ENCODE peak calls at places on chromosomes 1 and 21, in five cellular contexts. One of them, this sample, is unnamed.

GRCh38 chr1:155591770-155592169 is 18.2 kb upstream of the MSTO1 start:
- DNase-seq in AG04450: no peak
- DNase-seq in left colon: no peak
- DNase-seq in NCI-H1092 treated with DMSO at 0.1 percent for 48 hours: peak
- DNase-seq in activated T-helper 2 cell treated with anti-CD3 and anti-CD28 coated beads, Interferon-gamma antibody, Interleukin-2, Interleukin-4, amounts not matched to agents 10 μg/mL and 5 μg/mL and 100 μg/mL, durations not matched to agents 14 hours and 24 hours and 36 hours: no peak
- DNase-seq in this sample: peak

GRCh38 chr1:9473032-9473792 is 66.1 kb upstream of the SLC25A33 start:
- DNase-seq in AG04450: peak
- DNase-seq in activated T-helper 2 cell treated with anti-CD3 and anti-CD28 coated beads, Interferon-gamma antibody, Interleukin-2, Interleukin-4, amounts not matched to agents 10 μg/mL and 5 μg/mL and 100 μg/mL, durations not matched to agents 14 hours and 24 hours and 36 hours: no peak
- DNase-seq in left colon: peak
- DNase-seq in NCI-H1092 treated with DMSO at 0.1 percent for 48 hours: peak
- DNase-seq in this sample: peak

GRCh38 chr21:44875341-44875740 is 1.9 kb upstream of the PTTG1IP start:
- DNase-seq in AG04450: no peak
- DNase-seq in activated T-helper 2 cell treated with anti-CD3 and anti-CD28 coated beads, Interferon-gamma antibody, Interleukin-2, Interleukin-4, amounts not matched to agents 10 μg/mL and 5 μg/mL and 100 μg/mL, durations not matched to agents 14 hours and 24 hours and 36 hours: no peak
- DNase-seq in left colon: no peak
- DNase-seq in NCI-H1092 treated with DMSO at 0.1 percent for 48 hours: no peak
- DNase-seq in this sample: no peak

GRCh38 chr1:23728997-23729390 is 14.3 kb upstream of the ELOA start:
- DNase-seq in left colon: no peak
- DNase-seq in activated T-helper 2 cell treated with anti-CD3 and anti-CD28 coated beads, Interferon-gamma antibody, Interleukin-2, Interleukin-4, amounts not matched to agents 10 μg/mL and 5 μg/mL and 100 μg/mL, durations not matched to agents 14 hours and 24 hours and 36 hours: no peak
- DNase-seq in AG04450: no peak
- DNase-seq in NCI-H1092 treated with DMSO at 0.1 percent for 48 hours: no peak
- DNase-seq in this sample: no peak

GRCh38 chr1:231626951-231627614 is 493 bp downstream of the DISC1 start:
- DNase-seq in AG04450: no peak
- DNase-seq in activated T-helper 2 cell treated with anti-CD3 and anti-CD28 coated beads, Interferon-gamma antibody, Interleukin-2, Interleukin-4, amounts not matched to agents 10 μg/mL and 5 μg/mL and 100 μg/mL, durations not matched to agents 14 hours and 24 hours and 36 hours: peak
- DNase-seq in left colon: peak
- DNase-seq in NCI-H1092 treated with DMSO at 0.1 percent for 48 hours: peak
- DNase-seq in this sample: peak

GRCh38 chr1:204074274-204075115 is 1.6 kb downstream of the SOX13 start:
- DNase-seq in NCI-H1092 treated with DMSO at 0.1 percent for 48 hours: peak
- DNase-seq in left colon: peak
- DNase-seq in AG04450: no peak
- DNase-seq in activated T-helper 2 cell treated with anti-CD3 and anti-CD28 coated beads, Interferon-gamma antibody, Interleukin-2, Interleukin-4, amounts not matched to agents 10 μg/mL and 5 μg/mL and 100 μg/mL, durations not matched to agents 14 hours and 24 hours and 36 hours: no peak
- DNase-seq in this sample: peak

GRCh38 chr1:12001996-12002493 is 17.3 kb upstream of the MIIP start:
- DNase-seq in left colon: no peak
- DNase-seq in NCI-H1092 treated with DMSO at 0.1 percent for 48 hours: no peak
- DNase-seq in AG04450: no peak
- DNase-seq in activated T-helper 2 cell treated with anti-CD3 and anti-CD28 coated beads, Interferon-gamma antibody, Interleukin-2, Interleukin-4, amounts not matched to agents 10 μg/mL and 5 μg/mL and 100 μg/mL, durations not matched to agents 14 hours and 24 hours and 36 hours: no peak
- DNase-seq in this sample: no peak

GRCh38 chr1:77275194-77275593 is 6.6 kb upstream of the AK5 start:
- DNase-seq in left colon: no peak
- DNase-seq in AG04450: no peak
- DNase-seq in NCI-H1092 treated with DMSO at 0.1 percent for 48 hours: no peak
- DNase-seq in activated T-helper 2 cell treated with anti-CD3 and anti-CD28 coated beads, Interferon-gamma antibody, Interleukin-2, Interleukin-4, amounts not matched to agents 10 μg/mL and 5 μg/mL and 100 μg/mL, durations not matched to agents 14 hours and 24 hours and 36 hours: no peak
- DNase-seq in this sample: no peak

GRCh38 chr1:93708734-93709481 is 27.3 kb upstream of the BCAR3 start:
- DNase-seq in AG04450: no peak
- DNase-seq in activated T-helper 2 cell treated with anti-CD3 and anti-CD28 coated beads, Interferon-gamma antibody, Interleukin-2, Interleukin-4, amounts not matched to agents 10 μg/mL and 5 μg/mL and 100 μg/mL, durations not matched to agents 14 hours and 24 hours and 36 hours: no peak
- DNase-seq in NCI-H1092 treated with DMSO at 0.1 percent for 48 hours: peak
- DNase-seq in left colon: no peak
- DNase-seq in this sample: no peak

This sample was measured in amniotic stem cell.